ENCODE peak calls at places on chromosome 7, in five cellular contexts. J is astrocyte of the spinal cord, C is cardiac fibroblast, U is tibial artery, M is LNCaP clone FGC. F is an unnamed sample.

GRCh38 chr7:101983147-101983811 is 165.9 kb downstream of the CUX1 start:
- DNase-seq in J (no peak), C (no peak), U (no peak), M (no peak), F (no peak)

GRCh38 chr7:110386914-110387313 is 704.0 kb upstream of the LRRN3 start:
- DNase-seq in J (peak), C (no peak), U (no peak), M (no peak), F (peak)

GRCh38 chr7:22730921-22731654 is 4.1 kb downstream of the IL6 start:
- DNase-seq in J (peak), C (peak), U (no peak), M (no peak), F (peak)

GRCh38 chr7:131538791-131539179 is 17.6 kb downstream of the PODXL start:
- DNase-seq in J (no peak), C (no peak), U (no peak), M (peak), F (no peak)

GRCh38 chr7:64945481-64945756 is 42.3 kb downstream of the ZNF273 start:
- DNase-seq in J (no peak), C (no peak), U (no peak), M (no peak), F (no peak)

GRCh38 chr7:66741706-66742053 is 1.1 kb downstream of the RABGEF1 start:
- DNase-seq in J (peak), C (peak), U (no peak), M (no peak), F (no peak)

GRCh38 chr7:118473271-118473670 is 248.8 kb downstream of the ANKRD7 start:
- DNase-seq in J (no peak), C (no peak), U (no peak), M (no peak), F (no peak)

GRCh38 chr7:156046031-156046560 is 233.8 kb upstream of the SHH start:
- DNase-seq in J (no peak), C (no peak), U (no peak), M (no peak), F (no peak)

GRCh38 chr7:153327683-153328082 is 568.1 kb downstream of the ACTR3B start:
- DNase-seq in J (no peak), C (no peak), U (no peak), M (no peak), F (no peak)

GRCh38 chr7:107643407-107643806 is 17.2 kb upstream of the SLC26A4 start:
- DNase-seq in J (peak), C (peak), U (no peak), M (no peak), F (peak)

GRCh38 chr7:104979167-104979841 is 34.7 kb upstream of the KMT2E start:
- DNase-seq in J (peak), C (peak), U (no peak), M (peak), F (peak)

GRCh38 chr7:132618956-132619305 is 42.7 kb upstream of the PLXNA4 start:
- DNase-seq in J (peak), C (peak), U (no peak), M (no peak), F (peak)

GRCh38 chr7:131225619-131226101 is 102.0 kb upstream of the MKLN1 start:
- DNase-seq in J (peak), C (peak), U (no peak), M (no peak), F (no peak)

GRCh38 chr7:44540592-44541027 is 520 bp downstream of the NPC1L1 start:
- DNase-seq in J (no peak), C (no peak), U (peak), M (no peak), F (no peak)

GRCh38 chr7:143373255-143373794 is 7.8 kb upstream of the ZYX start:
- DNase-seq in J (no peak), C (no peak), U (no peak), M (no peak), F (no peak)

GRCh38 chr7:49635800-49636199 is 137.6 kb upstream of the VWC2 start:
- DNase-seq in J (no peak), C (no peak), U (no peak), M (no peak), F (no peak)
- TF ChIP-seq CTCF in J (no peak), C (no peak), U (no peak), M (no peak), F (no peak)

GRCh38 chr7:129376076-129376777 is 58.0 kb upstream of the STRIP2 start:
- DNase-seq in J (peak), C (peak), U (no peak), M (no peak), F (peak)
- TF ChIP-seq CTCF in J (peak), C (peak), U (peak), M (peak), F (peak)

DNA sequence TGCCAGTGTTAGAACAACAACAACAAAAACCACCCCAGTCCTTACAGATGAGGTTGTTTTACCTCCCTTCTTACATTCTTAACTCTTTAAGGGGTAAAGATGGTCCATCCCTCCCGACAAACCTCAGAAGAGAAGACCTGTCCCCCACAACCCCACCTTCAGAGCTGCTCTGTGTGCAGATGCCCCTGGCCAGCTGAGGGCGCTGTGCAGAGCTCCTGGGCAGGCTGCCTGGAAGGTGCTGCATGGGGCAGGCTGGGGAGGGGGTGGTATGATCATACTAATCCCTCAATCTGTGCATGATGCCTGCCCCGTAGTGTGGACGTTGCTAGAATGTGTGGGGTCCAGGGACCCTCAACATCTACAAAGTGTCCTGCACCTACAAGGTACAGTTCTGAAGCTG is 387.1 kb downstream of the INHBA start:
- DNase-seq in J (no peak), C (no peak), U (no peak), M (no peak), F (no peak)
- TF ChIP-seq CTCF in J (peak), C (peak), U (no peak), M (peak), F (peak)

DNA sequence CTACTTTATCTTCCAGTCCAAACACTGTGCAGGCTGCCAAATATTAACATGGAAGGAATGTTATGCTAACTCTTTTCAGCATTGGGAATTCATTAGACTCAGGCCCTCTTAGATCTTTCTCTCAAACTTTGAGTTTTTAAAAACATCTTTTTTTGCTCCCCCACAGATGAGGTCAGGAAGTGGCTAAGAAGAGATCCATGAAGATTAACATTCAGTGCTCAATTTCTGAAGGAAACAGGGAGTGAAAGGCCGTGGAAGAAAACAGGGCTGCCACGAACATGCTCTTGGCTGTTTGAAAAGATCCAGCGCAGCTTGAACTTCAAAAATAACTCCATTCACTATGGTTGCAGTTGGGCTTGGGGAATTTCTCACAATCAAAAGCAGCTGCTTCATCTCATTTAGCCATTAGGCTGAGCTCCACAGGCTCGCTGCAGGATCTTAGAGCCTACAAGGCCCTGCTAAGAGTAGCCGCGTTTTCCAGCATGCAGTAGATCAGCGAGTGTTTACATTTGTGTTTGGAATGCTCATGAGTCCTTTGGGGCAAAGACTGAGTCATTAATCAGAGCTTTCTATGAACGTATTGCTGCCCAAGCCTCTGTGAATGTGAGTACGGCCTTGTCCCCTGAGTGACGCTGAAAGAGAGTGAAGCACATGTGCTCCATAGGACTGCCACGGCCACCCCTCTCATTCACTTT is 41.2 kb upstream of the TNS3 start:
- DNase-seq in J (peak), C (peak), U (no peak), M (no peak), F (peak)
- TF ChIP-seq CTCF in J (no peak), C (no peak), U (no peak), M (no peak), F (no peak)

DNA sequence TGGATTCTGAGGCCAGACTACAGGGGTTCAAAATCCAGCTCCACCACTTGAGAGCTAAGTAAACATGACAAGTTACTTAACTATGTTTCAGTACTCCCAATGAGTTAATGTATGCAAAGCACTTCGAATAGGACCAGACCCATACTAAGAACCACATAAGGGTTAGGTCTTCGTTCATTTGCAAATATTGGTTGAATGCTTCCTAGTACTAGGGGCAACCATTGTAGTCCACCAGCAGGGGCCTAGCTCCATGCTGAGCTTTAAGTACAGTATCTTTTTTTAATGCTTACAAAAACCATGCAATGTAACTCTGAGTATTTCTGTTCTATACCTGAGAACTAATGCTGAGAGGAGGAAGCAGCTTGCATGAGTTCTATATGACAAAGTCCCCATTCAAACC is 80.4 kb upstream of the PDE1C start:
- DNase-seq in J (no peak), C (no peak), U (no peak), M (no peak), F (no peak)
- TF ChIP-seq CTCF in J (no peak), C (no peak), U (no peak), M (no peak), F (no peak)

GRCh38 chr7:100789055-100789454 is 38.3 kb downstream of the EPHB4 start:
- DNase-seq in J (no peak), C (no peak), U (no peak), M (no peak), F (no peak)
- TF ChIP-seq CTCF in J (peak), C (peak), U (no peak), M (no peak), F (peak)

F was measured in HFFc6.